ENCODE peak calls at places on chromosome 5, in ten cellular contexts. X, A, H, J, B, Y, U, F, G and L are unnamed samples.

GRCh38 chr5:160787247-160787646 is 64.8 kb downstream of the ATP10B start:
- DNase-seq in B (no peak), U (no peak), F (peak), H (no peak), G (no peak), A (no peak), X (no peak), J (no peak), Y (no peak), L (no peak)

GRCh38 chr5:119743927-119744326 is 114.6 kb downstream of the FAM170A start:
- DNase-seq in A (peak), G (peak), J (no peak), U (no peak), F (peak), H (no peak), Y (peak), B (no peak), X (no peak), L (peak)

GRCh38 chr5:172106511-172107356 is 81.3 kb downstream of the STK10 start:
- DNase-seq in Y (no peak), G (no peak), J (peak), F (peak), H (peak), A (peak), X (peak), U (peak), B (peak), L (peak)

GRCh38 chr5:130715541-130715940 is 449.5 kb downstream of the HINT1 start:
- DNase-seq in A (no peak), U (no peak), F (no peak), X (no peak), J (no peak), B (no peak), H (no peak), G (no peak), Y (peak), L (no peak)

GRCh38 chr5:32325067-32325466 is 12.3 kb upstream of the MTMR12 start:
- DNase-seq in A (no peak), U (peak), J (no peak), Y (peak), G (peak), X (no peak), H (no peak), F (no peak), B (no peak), L (no peak)

GRCh38 chr5:74502479-74502950 is 138.0 kb downstream of the ENC1 start:
- DNase-seq in H (no peak), G (no peak), X (no peak), B (no peak), F (no peak), U (no peak), A (no peak), J (no peak), Y (no peak), L (no peak)

GRCh38 chr5:1883120-1883924 is 597 bp upstream of the IRX4 start:
- DNase-seq in Y (no peak), U (no peak), H (no peak), B (no peak), A (no peak), J (peak), X (peak), F (no peak), G (no peak), L (peak)

GRCh38 chr5:173642895-173643481 is 26.5 kb upstream of the BOD1 start:
- DNase-seq in X (no peak), Y (no peak), F (no peak), G (no peak), A (no peak), U (no peak), J (peak), B (peak), H (no peak), L (no peak)

GRCh38 chr5:177303925-177304391 is 359 bp downstream of the PRELID1 start:
- DNase-seq in J (no peak), H (no peak), Y (no peak), A (no peak), F (no peak), X (peak), U (no peak), G (no peak), B (no peak), L (no peak)

GRCh38 chr5:160699301-160699700 is 152.7 kb downstream of the ATP10B start:
- DNase-seq in U (no peak), B (no peak), Y (no peak), G (no peak), A (no peak), F (no peak), J (no peak), X (no peak), H (no peak), L (no peak)

GRCh38 chr5:144205141-144205551 is 34.5 kb downstream of the KCTD16 start:
- DNase-seq in Y (no peak), F (peak), U (peak), B (peak), J (peak), G (peak), X (no peak), A (no peak), H (no peak), L (peak)

GRCh38 chr5:112682621-112683061 is 55.0 kb upstream of the APC start:
- DNase-seq in F (no peak), B (no peak), H (no peak), Y (no peak), J (no peak), G (peak), U (no peak), A (no peak), X (no peak), L (no peak)

GRCh38 chr5:159175547-159175946 is 33.8 kb downstream of the RNF145 start:
- DNase-seq in G (peak), H (no peak), F (no peak), B (no peak), U (no peak), A (no peak), Y (peak), X (no peak), J (no peak), L (peak)

GRCh38 chr5:1376921-1377320 is 32.0 kb upstream of the CLPTM1L start:
- DNase-seq in B (no peak), X (peak), J (no peak), H (no peak), F (no peak), Y (no peak), G (no peak), U (no peak), A (no peak), L (no peak)

GRCh38 chr5:53406630-53407316 is 73.7 kb upstream of the FST start:
- DNase-seq in F (no peak), U (no peak), G (peak), A (no peak), H (no peak), Y (peak), X (no peak), J (no peak), B (no peak), L (no peak)

GRCh38 chr5:18465833-18466681 is 831.8 kb downstream of the TAF11L14 start:
- DNase-seq in B (peak), X (no peak), Y (peak), G (peak), F (peak), H (no peak), J (no peak), U (peak), A (peak), L (peak)

GRCh38 chr5:180467028-180467427 is 27.2 kb upstream of the CNOT6 start:
- DNase-seq in F (no peak), H (no peak), X (peak), Y (peak), G (peak), J (peak), B (no peak), U (no peak), A (no peak), L (no peak)

GRCh38 chr5:60812426-60812825 is 31.6 kb downstream of the ELOVL7 start:
- DNase-seq in G (no peak), X (no peak), U (no peak), H (no peak), B (no peak), Y (no peak), F (no peak), A (no peak), J (no peak), L (no peak)

GRCh38 chr5:78533356-78533755 is 115.2 kb downstream of the LHFPL2 start:
- DNase-seq in A (no peak), Y (peak), G (no peak), H (no peak), J (no peak), B (no peak), X (no peak), F (peak), U (no peak), L (no peak)